ENCODE peak calls at places on chromosomes 5 and 9, in six cellular contexts. U, V, K, C, X and L are unnamed samples.

GRCh38 chr5:135704616-135705015 is 125.8 kb upstream of the CXCL14 start:
- DNase-seq in V (no peak), K (no peak), X (no peak), U (no peak), C (no peak), L (no peak)

GRCh38 chr5:69046375-69046957 is 47.3 kb upstream of the SLC30A5 start:
- DNase-seq in U (peak), V (peak), K (no peak), C (no peak), X (peak), L (no peak)

GRCh38 chr9:104787306-104788015 is 23.5 kb downstream of the NIPSNAP3B start:
- DNase-seq in X (no peak), K (no peak), V (no peak), C (no peak), U (no peak), L (no peak)

GRCh38 chr5:14316471-14316870 is 173.3 kb downstream of the TRIO start:
- DNase-seq in K (no peak), C (no peak), V (no peak), X (no peak), U (no peak), L (no peak)

GRCh38 chr5:91135475-91136248 is 247.5 kb downstream of the ARRDC3 start:
- DNase-seq in U (no peak), K (no peak), C (no peak), X (no peak), V (no peak), L (no peak)

GRCh38 chr5:1763960-1764605 is 35.6 kb downstream of the MRPL36 start:
- DNase-seq in X (no peak), U (no peak), V (no peak), K (no peak), C (no peak), L (peak)

GRCh38 chr5:123476696-123477095 is 35.3 kb upstream of the CSNK1G3 start:
- DNase-seq in U (peak), C (no peak), V (peak), X (no peak), K (no peak), L (no peak)

GRCh38 chr9:16030513-16031185 is 477.8 kb downstream of the CCDC171 start:
- DNase-seq in C (no peak), V (peak), K (peak), U (peak), X (peak), L (peak)

GRCh38 chr5:121366515-121366914 is 485.2 kb upstream of the FTMT start:
- DNase-seq in V (peak), U (peak), C (no peak), X (no peak), K (peak), L (peak)

GRCh38 chr9:82606761-82607382 is 456.1 kb downstream of the RASEF start:
- DNase-seq in U (peak), C (peak), K (peak), X (peak), V (peak), L (peak)

GRCh38 chr5:157828949-157829639 is 29.9 kb downstream of the CLINT1 start:
- DNase-seq in X (no peak), C (peak), U (no peak), V (peak), K (no peak), L (peak)

DNA sequence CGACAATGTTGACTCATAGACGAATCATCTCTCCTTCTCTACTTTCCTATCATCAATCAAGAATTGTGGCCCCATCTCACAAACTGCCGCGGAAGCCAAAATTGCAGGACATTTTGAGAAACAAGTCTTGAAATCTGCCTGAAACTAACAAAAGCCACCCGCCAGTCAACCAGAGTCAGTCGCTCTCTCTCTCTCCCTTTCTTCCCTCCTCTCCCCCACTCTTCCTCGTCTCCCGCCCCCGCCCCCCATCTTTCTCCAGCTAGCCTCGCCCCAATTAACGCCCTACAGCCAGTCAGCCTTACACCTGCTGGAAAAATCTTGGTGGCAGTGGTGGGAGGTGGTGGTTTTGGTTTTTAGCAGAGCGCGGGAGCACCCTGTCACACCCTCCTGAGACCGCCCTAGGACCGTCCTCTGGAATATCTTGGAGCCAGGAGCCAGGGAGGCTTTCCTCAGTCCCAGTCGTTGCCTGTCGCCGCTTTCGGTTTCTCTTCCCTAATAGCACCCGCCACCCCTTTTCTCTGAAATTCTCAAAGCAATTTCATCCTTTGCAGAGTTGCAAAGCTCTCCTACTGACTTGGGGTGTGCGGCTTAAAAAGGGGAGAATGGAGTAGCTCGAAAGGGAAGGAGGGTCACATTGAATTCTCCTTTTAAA is 301.1 kb downstream of the PARP8 start:
- DNase-seq in X (peak), U (no peak), V (no peak), C (peak), K (no peak), L (peak)
- H3K4me3 ChIP-seq in X (peak), U (peak), V (no peak), C (peak), K (no peak), L (peak)

GRCh38 chr9:128094166-128094949 is 26.3 kb downstream of the SLC25A25 start:
- DNase-seq in K (peak), X (no peak), C (peak), U (peak), V (peak), L (peak)
- H3K4me3 ChIP-seq in K (no peak), X (no peak), C (peak), U (peak), V (peak), L (peak)

DNA sequence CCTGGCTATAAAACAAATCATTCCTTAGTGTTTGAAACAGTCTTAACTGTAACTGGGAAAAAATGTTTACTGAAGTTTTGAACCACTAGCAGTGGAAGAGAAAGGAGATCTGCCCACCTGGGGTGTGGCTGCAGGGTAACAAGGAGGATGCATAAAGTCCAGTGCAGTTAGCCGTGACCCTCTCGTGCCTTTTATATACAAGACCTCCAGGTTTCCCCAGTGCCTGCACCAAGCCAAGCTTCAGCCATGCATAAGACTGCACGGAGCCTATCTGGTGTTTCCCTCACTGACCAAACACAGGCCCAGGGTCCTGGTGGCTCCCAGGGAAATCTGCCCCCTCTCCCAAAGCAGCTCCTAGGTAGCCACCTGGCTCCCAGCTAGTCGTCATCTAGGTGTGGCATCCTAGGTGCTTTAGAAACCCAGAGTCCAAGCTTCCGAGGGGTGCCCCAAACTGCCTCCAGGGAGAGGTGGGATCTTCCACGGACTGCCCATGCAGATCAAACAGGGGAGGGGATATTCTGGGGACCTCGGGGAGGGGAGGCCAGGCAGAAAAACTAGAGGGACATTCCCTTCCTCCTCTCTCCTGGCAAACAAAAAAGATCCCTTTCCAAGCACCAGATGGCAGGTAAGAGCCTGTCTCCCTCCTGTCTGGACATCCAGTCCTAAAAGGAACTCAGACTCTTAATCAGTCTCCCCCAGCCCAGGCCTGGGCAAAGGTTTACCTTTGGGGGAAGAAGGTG is 2.7 kb downstream of the SHB start:
- DNase-seq in U (no peak), V (no peak), X (no peak), C (no peak), K (no peak), L (no peak)
- H3K4me3 ChIP-seq in U (peak), V (peak), X (no peak), C (peak), K (peak), L (peak)

GRCh38 chr5:83474986-83475385 is 3.4 kb downstream of the VCAN start:
- DNase-seq in V (no peak), U (no peak), K (no peak), C (no peak), X (no peak), L (no peak)
- H3K4me3 ChIP-seq in V (peak), U (peak), K (peak), C (peak), X (peak), L (peak)

GRCh38 chr9:31394040-31394473 is 990.4 kb upstream of the ACO1 start:
- DNase-seq in U (no peak), V (peak), X (peak), C (no peak), K (no peak), L (no peak)
- H3K4me3 ChIP-seq in U (no peak), V (no peak), X (no peak), C (no peak), K (no peak), L (no peak)

GRCh38 chr9:111076519-111076918 is 38.2 kb upstream of the LPAR1 start:
- DNase-seq in C (no peak), K (no peak), U (no peak), X (no peak), V (no peak), L (no peak)
- H3K4me3 ChIP-seq in C (no peak), K (no peak), U (no peak), X (no peak), V (no peak), L (no peak)

GRCh38 chr5:141051526-141051876 is 327 bp downstream of the PCDHB1 start:
- DNase-seq in C (peak), K (no peak), X (no peak), U (no peak), V (no peak), L (no peak)
- H3K4me3 ChIP-seq in C (peak), K (peak), X (no peak), U (peak), V (no peak), L (no peak)

GRCh38 chr5:138466900-138467710 is 1.8 kb downstream of the EGR1 start:
- DNase-seq in C (peak), V (no peak), U (peak), K (no peak), X (no peak), L (no peak)
- H3K4me3 ChIP-seq in C (peak), V (peak), U (peak), K (peak), X (no peak), L (peak)